ENCODE peak calls at places on chromosomes 1 and 21, in ten cellular contexts. L is A673; C is upper lobe of left lung; P is tibial artery; R is CD4-positive, alpha-beta T cell; Z is MCF 10A; S is Calu3; E is nephron progenitor cell; K is WTC11; G is epithelial cell of esophagus. N is an unnamed sample.

GRCh38 chr1:153760440-153760839 is 14.8 kb upstream of the SLC27A3 start:
- DNase-seq in E (no peak), S (no peak), P (no peak), R (no peak), G (no peak), C (peak), K (no peak), L (no peak), Z (peak), N (no peak)

GRCh38 chr1:94772840-94773239 is 47.3 kb upstream of the SLC44A3 start:
- DNase-seq in L (no peak), E (no peak), P (no peak), S (no peak), K (no peak), R (no peak), Z (no peak), G (no peak), C (no peak), N (no peak)

GRCh38 chr1:54975709-54976108 is 4.7 kb upstream of the TMEM61 start:
- DNase-seq in R (no peak), P (no peak), C (peak), L (no peak), K (no peak), S (no peak), E (no peak), G (no peak), Z (no peak), N (peak)

GRCh38 chr1:98278055-98278454 is 357.2 kb upstream of the DPYD start:
- DNase-seq in C (no peak), K (no peak), E (no peak), S (no peak), R (no peak), L (no peak), Z (no peak), P (no peak), G (peak), N (no peak)

GRCh38 chr21:45499201-45499750 is 43.0 kb downstream of the SLC19A1 start:
- DNase-seq in R (no peak), Z (no peak), S (no peak), C (no peak), G (no peak), E (no peak), L (no peak), K (no peak), P (peak), N (no peak)

GRCh38 chr21:44872568-44873355 is 728 bp downstream of the PTTG1IP start:
- DNase-seq in K (no peak), R (no peak), Z (peak), G (peak), P (peak), L (no peak), S (no peak), C (peak), E (peak), N (peak)

GRCh38 chr1:36284061-36284460 is 22.1 kb upstream of the SH3D21 start:
- DNase-seq in Z (no peak), G (no peak), E (no peak), C (no peak), L (no peak), S (no peak), K (no peak), P (no peak), R (no peak), N (no peak)

GRCh38 chr1:154342836-154343472 is 17.6 kb downstream of the ATP8B2 start:
- DNase-seq in E (no peak), K (no peak), R (peak), C (peak), Z (no peak), L (no peak), S (no peak), G (no peak), P (no peak), N (no peak)

GRCh38 chr1:183806086-183806485 is 1.2 kb downstream of the RGL1 start:
- DNase-seq in C (no peak), E (no peak), K (no peak), R (no peak), P (no peak), Z (no peak), S (no peak), G (no peak), L (no peak), N (no peak)

GRCh38 chr1:88595355-88595754 is 88.7 kb upstream of the PKN2 start:
- DNase-seq in L (peak), C (no peak), Z (no peak), S (no peak), R (no peak), K (no peak), G (peak), P (no peak), E (no peak), N (no peak)

GRCh38 chr1:32242341-32242851 is 4.6 kb upstream of the FAM167B start:
- DNase-seq in C (no peak), P (no peak), G (no peak), K (peak), Z (no peak), E (peak), S (no peak), R (no peak), L (no peak), N (no peak)

GRCh38 chr1:157626099-157626498 is 28.2 kb upstream of the FCRL4 start:
- DNase-seq in S (peak), K (peak), E (peak), R (no peak), Z (peak), L (peak), P (no peak), G (peak), C (no peak), N (no peak)

GRCh38 chr1:215405211-215405610 is 161.9 kb upstream of the KCTD3 start:
- DNase-seq in S (no peak), L (no peak), P (no peak), R (no peak), Z (no peak), C (no peak), G (no peak), E (no peak), K (no peak), N (no peak)

GRCh38 chr1:233082778-233083550 is 132.6 kb downstream of the NTPCR start:
- DNase-seq in C (no peak), G (no peak), L (no peak), P (no peak), Z (no peak), K (no peak), S (no peak), E (no peak), R (no peak), N (no peak)

GRCh38 chr1:12407050-12407961 is 177.5 kb downstream of the VPS13D start:
- DNase-seq in G (peak), Z (peak), S (peak), R (no peak), K (no peak), P (no peak), C (peak), E (no peak), L (peak), N (no peak)

GRCh38 chr1:209601809-209602657 is 18.5 kb downstream of the CAMK1G start:
- DNase-seq in Z (peak), E (no peak), C (peak), G (peak), K (peak), P (no peak), R (no peak), L (peak), S (peak), N (no peak)

GRCh38 chr1:220962031-220962751 is 82.9 kb downstream of the HLX start:
- DNase-seq in G (peak), P (no peak), E (no peak), L (no peak), Z (peak), K (no peak), R (no peak), C (no peak), S (no peak), N (no peak)

GRCh38 chr1:231626535-231626950 is at the start of gene DISC1:
- DNase-seq in K (peak), S (peak), C (peak), Z (peak), R (peak), L (peak), G (peak), E (peak), P (peak), N (peak)

GRCh38 chr1:109466440-109467300 is at the start of gene SYPL2:
- DNase-seq in R (no peak), S (peak), E (peak), Z (no peak), G (no peak), L (peak), P (no peak), K (peak), C (peak), N (no peak)

GRCh38 chr1:71695084-71695483 is 587.3 kb downstream of the NEGR1 start:
- DNase-seq in P (no peak), R (no peak), G (no peak), L (no peak), S (no peak), Z (no peak), C (no peak), K (no peak), E (no peak), N (no peak)

GRCh38 chr1:179127163-179127895 is 45.5 kb downstream of the TOR3A start:
- DNase-seq in E (no peak), P (no peak), Z (peak), G (no peak), C (no peak), R (no peak), S (no peak), L (no peak), K (no peak), N (no peak)

GRCh38 chr1:93437976-93438605 is 9.8 kb upstream of the FNBP1L start:
- DNase-seq in G (peak), K (no peak), P (no peak), C (no peak), Z (peak), R (no peak), E (no peak), S (no peak), L (peak), N (no peak)

GRCh38 chr1:9181990-9182783 is 52.4 kb upstream of the H6PD start:
- DNase-seq in P (no peak), C (peak), K (peak), R (no peak), L (no peak), S (peak), E (peak), Z (peak), G (peak), N (peak)

GRCh38 chr1:61424382-61424781 is 300.6 kb downstream of the TM2D1 start:
- DNase-seq in S (no peak), C (no peak), L (no peak), K (no peak), E (no peak), P (no peak), Z (no peak), R (no peak), G (peak), N (no peak)

GRCh38 chr1:157154940-157155514 is 16.8 kb upstream of the ETV3 start:
- DNase-seq in P (peak), E (no peak), R (no peak), S (peak), L (no peak), K (no peak), G (peak), C (peak), Z (peak), N (no peak)

GRCh38 chr1:113684153-113684541 is 75.1 kb downstream of the PHTF1 start:
- DNase-seq in C (peak), E (no peak), G (no peak), P (peak), L (no peak), Z (no peak), K (no peak), S (no peak), R (no peak), N (no peak)

GRCh38 chr1:81554108-81554507 is 246.6 kb upstream of the ADGRL2 start:
- DNase-seq in Z (no peak), K (no peak), C (no peak), P (no peak), E (no peak), L (no peak), G (peak), R (no peak), S (no peak), N (no peak)

GRCh38 chr1:244256086-244256485 is 195.6 kb downstream of the ADSS2 start:
- DNase-seq in G (no peak), P (no peak), S (no peak), K (no peak), Z (no peak), R (no peak), C (no peak), E (no peak), L (no peak), N (no peak)

GRCh38 chr1:75053207-75053606 is 81.0 kb upstream of the LHX8 start:
- DNase-seq in E (no peak), G (peak), S (no peak), R (no peak), L (no peak), C (no peak), P (no peak), Z (peak), K (no peak), N (no peak)
- TF ChIP-seq CTCF in E (no peak), G (peak), S (no peak), R (no peak), L (peak), C (no peak), P (no peak), Z (peak), K (peak), N (no peak)

DNA sequence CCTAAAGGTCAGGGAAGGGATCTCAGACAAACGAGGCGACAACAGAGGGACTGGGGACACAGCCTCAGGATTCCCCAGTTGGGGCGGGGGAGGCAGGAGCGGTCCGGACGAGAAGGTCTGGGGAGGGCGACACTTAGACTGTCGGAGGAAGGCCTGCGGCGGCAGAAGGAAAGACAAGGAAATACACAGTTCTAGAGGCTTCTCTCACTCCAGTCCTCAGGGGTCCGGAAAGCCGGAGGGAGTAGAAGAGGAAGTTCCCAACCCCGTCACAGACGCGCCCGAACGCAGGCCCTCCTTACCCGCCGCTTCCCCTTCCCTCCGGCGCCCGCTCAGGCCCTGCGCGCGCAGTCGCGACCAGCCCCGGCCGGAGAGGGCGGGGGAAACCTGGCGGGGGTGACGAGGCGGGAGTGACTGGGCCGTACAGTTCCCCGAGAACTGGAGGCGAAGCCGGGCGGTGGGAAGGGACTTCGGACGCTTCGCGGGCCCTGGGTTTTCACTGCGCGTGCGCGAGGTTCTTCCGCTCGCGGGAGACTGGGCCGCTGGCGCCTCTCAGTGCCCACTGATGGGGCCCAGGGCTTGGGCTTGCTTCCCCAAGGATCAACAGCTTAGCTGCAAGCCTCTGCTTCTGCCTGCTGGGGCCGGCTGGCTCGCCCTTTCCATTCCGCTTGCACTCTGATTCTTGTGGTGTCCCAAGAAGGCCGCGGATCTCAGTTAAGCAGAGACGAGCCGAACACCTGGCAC is at the start of gene IPP:
- DNase-seq in L (peak), K (peak), P (peak), R (peak), G (peak), E (peak), S (peak), Z (peak), C (peak), N (peak)
- TF ChIP-seq CTCF in L (peak), K (no peak), P (peak), R (peak), G (peak), E (no peak), S (no peak), Z (no peak), C (peak), N (no peak)

GRCh38 chr1:21946836-21947587 is 9.9 kb upstream of the HSPG2 start:
- DNase-seq in R (no peak), K (no peak), G (no peak), L (no peak), Z (no peak), S (no peak), P (no peak), E (no peak), C (peak), N (no peak)
- TF ChIP-seq CTCF in R (no peak), K (no peak), G (no peak), L (no peak), Z (no peak), S (no peak), P (no peak), E (no peak), C (no peak), N (no peak)

GRCh38 chr21:7947422-7947821 is 2574.0 kb upstream of the TPTE start:
- DNase-seq in K (no peak), C (no peak), E (no peak), G (no peak), Z (no peak), S (no peak), R (no peak), P (no peak), L (no peak), N (no peak)
- TF ChIP-seq CTCF in K (no peak), C (no peak), E (no peak), G (no peak), Z (no peak), S (no peak), R (no peak), P (no peak), L (no peak), N (no peak)

GRCh38 chr1:166170075-166170474 is 3.3 kb upstream of the FAM78B start:
- DNase-seq in P (no peak), G (no peak), E (no peak), Z (no peak), K (no peak), C (peak), L (no peak), S (no peak), R (no peak), N (no peak)
- TF ChIP-seq CTCF in P (no peak), G (no peak), E (no peak), Z (no peak), K (no peak), C (no peak), L (no peak), S (no peak), R (no peak), N (no peak)

DNA sequence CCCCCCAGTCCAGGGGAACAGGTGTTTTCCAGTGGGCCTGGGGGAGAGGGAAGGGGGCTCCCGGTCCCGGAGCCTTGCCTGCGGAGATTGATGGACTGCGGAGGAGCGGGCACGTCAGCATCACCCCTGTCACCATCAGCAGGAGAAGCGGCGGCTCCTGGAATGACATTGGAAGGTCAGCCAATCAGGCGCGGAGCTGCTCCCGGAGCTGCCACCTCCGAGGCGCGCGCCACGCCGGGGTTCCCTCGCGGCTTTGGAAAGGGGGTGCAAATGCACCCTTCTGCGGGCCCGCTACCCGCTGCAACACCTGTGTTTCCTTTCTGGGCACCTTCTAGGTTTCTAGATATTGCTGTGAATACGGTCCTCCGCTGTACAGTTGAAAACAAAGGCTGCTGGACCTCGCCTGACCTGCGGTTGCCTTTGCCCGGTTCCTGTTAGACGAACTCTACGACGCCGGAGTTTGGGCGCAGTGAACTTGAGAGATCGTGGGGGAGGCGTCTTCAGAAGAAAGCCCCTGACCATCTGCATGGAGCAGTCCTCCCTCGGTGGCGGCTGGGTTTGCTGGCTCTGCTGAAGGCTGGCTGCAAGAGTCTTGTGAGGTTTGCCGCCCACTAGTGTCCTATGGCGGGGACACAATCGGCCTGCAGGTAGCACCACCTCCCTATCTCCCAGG is 5.3 kb downstream of the DSCAM start:
- DNase-seq in E (peak), K (peak), P (no peak), G (peak), L (peak), S (no peak), Z (no peak), C (peak), R (no peak), N (peak)
- TF ChIP-seq CTCF in E (peak), K (no peak), P (no peak), G (peak), L (peak), S (no peak), Z (no peak), C (peak), R (no peak), N (peak)

DNA sequence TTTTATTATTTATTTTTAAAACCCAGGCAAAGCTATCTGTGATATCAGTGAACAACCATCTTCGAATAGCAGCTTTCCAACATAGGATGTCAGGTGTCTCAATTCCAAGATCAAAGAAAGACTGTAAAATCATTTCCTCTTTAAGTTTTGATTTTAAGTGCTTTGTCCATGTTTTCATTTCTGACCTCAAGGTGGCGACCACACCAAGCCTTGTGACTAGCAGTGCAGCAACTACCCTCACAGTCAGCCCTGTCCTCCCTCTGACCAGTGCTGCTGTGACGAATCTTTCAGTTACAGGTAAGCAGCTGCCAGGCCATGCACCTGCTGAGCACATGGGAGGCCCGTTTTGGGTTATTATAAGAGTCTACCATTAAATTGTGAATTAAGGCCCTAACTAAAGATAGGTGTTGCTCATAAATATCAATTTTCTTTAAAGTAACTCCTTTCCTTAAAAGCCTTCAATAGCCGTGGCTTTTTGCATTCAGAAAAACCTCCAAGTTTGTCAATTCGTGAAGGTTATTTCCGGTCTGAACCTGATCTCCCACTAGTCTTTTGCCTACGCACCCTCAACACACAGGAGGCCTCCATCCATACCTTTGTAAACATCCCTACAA is 117.0 kb downstream of the CD247 start:
- DNase-seq in C (peak), G (peak), S (peak), L (peak), R (peak), K (peak), P (no peak), E (peak), Z (peak), N (no peak)
- TF ChIP-seq CTCF in C (peak), G (peak), S (peak), L (peak), R (peak), K (peak), P (no peak), E (peak), Z (peak), N (peak)